ENCODE peak calls at places on chromosomes 13 and 19, in ten cellular contexts. U, J, R, D, G, T, Q, N, A and Y are unnamed samples.

GRCh38 chr13:79128158-79128557 is 277.9 kb downstream of the RBM26 start:
- DNase-seq in U (no peak), J (peak), R (no peak), D (no peak), G (no peak), T (no peak), Q (peak), N (peak), A (no peak), Y (peak)

GRCh38 chr19:30014770-30015169 is 72.7 kb downstream of the URI1 start:
- DNase-seq in U (no peak), J (no peak), R (no peak), D (no peak), G (no peak), T (no peak), Q (no peak), N (no peak), A (no peak), Y (no peak)

GRCh38 chr19:56124578-56124977 is 3.5 kb upstream of the ZNF787 start:
- DNase-seq in U (no peak), J (no peak), R (no peak), D (no peak), G (no peak), T (no peak), Q (no peak), N (no peak), A (no peak), Y (no peak)

GRCh38 chr13:23709521-23709920 is 139.3 kb downstream of the TNFRSF19 start:
- DNase-seq in U (no peak), J (no peak), R (no peak), D (no peak), G (no peak), T (peak), Q (peak), N (peak), A (no peak), Y (no peak)

GRCh38 chr13:99600318-99600717 is 99.0 kb downstream of the TM9SF2 start:
- DNase-seq in U (no peak), J (no peak), R (no peak), D (no peak), G (no peak), T (peak), Q (no peak), N (no peak), A (no peak), Y (no peak)

GRCh38 chr19:28715157-28715556 is 497.8 kb downstream of the UQCRFS1 start:
- DNase-seq in U (no peak), J (no peak), R (no peak), D (no peak), G (no peak), T (no peak), Q (peak), N (no peak), A (no peak), Y (no peak)

GRCh38 chr13:23953860-23954512 is 56.7 kb upstream of the C1QTNF9B start:
- DNase-seq in U (no peak), J (no peak), R (no peak), D (no peak), G (no peak), T (no peak), Q (no peak), N (no peak), A (no peak), Y (no peak)

GRCh38 chr19:7898967-7899366 is 4.7 kb upstream of the MAP2K7 start:
- DNase-seq in U (no peak), J (no peak), R (no peak), D (no peak), G (no peak), T (no peak), Q (no peak), N (no peak), A (no peak), Y (no peak)

GRCh38 chr19:45770192-45771101 is 1.4 kb upstream of the SIX5 start:
- DNase-seq in U (peak), J (peak), R (peak), D (peak), G (peak), T (peak), Q (peak), N (peak), A (peak), Y (peak)

GRCh38 chr19:32318884-32319520 is 26.4 kb upstream of the ZNF507 start:
- DNase-seq in U (no peak), J (peak), R (no peak), D (no peak), G (no peak), T (peak), Q (peak), N (no peak), A (no peak), Y (no peak)

GRCh38 chr13:80374453-80374852 is 33.5 kb upstream of the SPRY2 start:
- DNase-seq in U (no peak), J (no peak), R (no peak), D (peak), G (no peak), T (no peak), Q (no peak), N (no peak), A (no peak), Y (no peak)

GRCh38 chr13:113976711-113977684 is 3.1 kb upstream of the C13orf46 start:
- DNase-seq in U (no peak), J (peak), R (peak), D (no peak), G (peak), T (peak), Q (peak), N (no peak), A (no peak), Y (no peak)

GRCh38 chr13:40666905-40667621 is 622 bp upstream of the FOXO1 start:
- DNase-seq in U (no peak), J (no peak), R (no peak), D (peak), G (peak), T (peak), Q (peak), N (no peak), A (peak), Y (no peak)

GRCh38 chr13:27034678-27035111 is 136.9 kb downstream of the USP12 start:
- DNase-seq in U (no peak), J (no peak), R (no peak), D (no peak), G (no peak), T (peak), Q (no peak), N (no peak), A (no peak), Y (no peak)
- H3K4me3 ChIP-seq in U (no peak), J (no peak), R (peak), D (peak), G (no peak), T (peak), Q (no peak), N (no peak), A (no peak), Y (no peak)

GRCh38 chr13:112670118-112670517 is 19.7 kb upstream of the ATP11A start:
- DNase-seq in U (no peak), J (no peak), R (no peak), D (no peak), G (no peak), T (no peak), Q (no peak), N (no peak), A (no peak), Y (no peak)
- H3K4me3 ChIP-seq in U (no peak), J (no peak), R (no peak), D (no peak), G (no peak), T (no peak), Q (no peak), N (no peak), A (no peak), Y (no peak)

GRCh38 chr13:94712287-94712811 is at the start of gene SOX21:
- DNase-seq in U (peak), J (peak), R (no peak), D (no peak), G (no peak), T (peak), Q (peak), N (peak), A (no peak), Y (no peak)
- H3K4me3 ChIP-seq in U (no peak), J (peak), R (peak), D (peak), G (no peak), T (no peak), Q (peak), N (no peak), A (peak), Y (no peak)

GRCh38 chr13:112079696-112080095 is 12.7 kb downstream of the SOX1 start:
- DNase-seq in U (no peak), J (no peak), R (no peak), D (no peak), G (no peak), T (no peak), Q (no peak), N (no peak), A (no peak), Y (no peak)

GRCh38 chr13:112077729-112078128 is 10.8 kb downstream of the SOX1 start:
- DNase-seq in U (no peak), J (no peak), R (no peak), D (no peak), G (no peak), T (no peak), Q (no peak), N (no peak), A (no peak), Y (no peak)

GRCh38 chr13:112078879-112079526 is 12.1 kb downstream of the SOX1 start:
- DNase-seq in U (no peak), J (no peak), R (no peak), D (no peak), G (no peak), T (no peak), Q (no peak), N (no peak), A (no peak), Y (no peak)

GRCh38 chr13:112074139-112074710 is 7.3 kb downstream of the SOX1 start:
- DNase-seq in U (no peak), J (no peak), R (no peak), D (no peak), G (no peak), T (no peak), Q (no peak), N (no peak), A (no peak), Y (no peak)

DNA sequence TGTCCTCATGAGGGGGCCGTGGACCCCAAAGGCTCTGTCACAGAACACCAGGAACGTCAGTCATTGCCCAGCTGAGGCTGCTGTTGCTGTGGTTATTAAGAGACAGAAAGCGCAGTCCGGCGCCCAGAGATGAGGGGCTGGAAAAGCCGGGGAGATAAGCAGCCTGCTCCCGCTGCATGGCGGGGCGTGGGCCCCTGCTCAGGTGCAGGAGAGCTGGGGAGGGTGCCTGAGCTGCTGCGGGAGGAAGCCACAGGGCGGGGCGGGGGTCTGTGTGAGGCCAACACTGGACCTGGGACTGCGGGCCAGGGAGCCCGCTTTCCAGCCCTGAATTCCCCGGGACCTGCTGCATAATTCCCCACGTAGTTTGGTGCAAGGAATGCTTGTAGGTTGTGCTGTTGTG is 11.3 kb downstream of the SOX1 start:
- DNase-seq in U (no peak), J (no peak), R (no peak), D (no peak), G (no peak), T (no peak), Q (no peak), N (no peak), A (no peak), Y (no peak)
- H3K4me3 ChIP-seq in U (no peak), J (no peak), R (no peak), D (no peak), G (no peak), T (no peak), Q (no peak), N (no peak), A (no peak), Y (no peak)